ENCODE peak calls at places on chromosomes 2 and 18, in four cellular contexts. N is adrenal gland, K is uterus, X is Peyer's patch. M is an unnamed sample.
A peak's percentile ranks its signal among the peaks of the same experiment; 100 is the strongest.

GRCh38 chr18:13235981-13236380 is 17.4 kb downstream of the LDLRAD4 start:
- DNase-seq in N (no peak), X (no peak), K (peak; percentile 65), M (peak; percentile 91)

GRCh38 chr2:132415256-132416079 is 1.1 kb upstream of the GPR39 start:
- DNase-seq in N (no peak), K (peak; percentile 24), X (no peak), M (no peak)

GRCh38 chr2:151189125-151189524 is 72.5 kb downstream of the RBM43 start:
- DNase-seq in N (no peak), X (no peak), K (no peak), M (no peak)

GRCh38 chr2:83565231-83566025 is 893.7 kb downstream of the SUCLG1 start:
- DNase-seq in K (no peak), X (no peak), N (no peak), M (no peak)

GRCh38 chr2:129936334-129936934 is 43.0 kb upstream of the RAB6C start:
- DNase-seq in N (no peak), X (no peak), K (peak; percentile 24), M (no peak)

GRCh38 chr18:5543854-5544389 is at the start of gene EPB41L3:
- DNase-seq in X (no peak), N (peak; percentile 76), K (peak; percentile 38), M (peak; percentile 84)

GRCh38 chr2:59589881-59590280 is 963.6 kb downstream of the BCL11A start:
- DNase-seq in X (no peak), K (peak; percentile 18), N (no peak), M (no peak)

GRCh38 chr2:44778671-44779476 is 162.6 kb upstream of the SIX3 start:
- DNase-seq in X (peak; percentile 72), N (no peak), K (no peak), M (no peak)

GRCh38 chr2:109144271-109144670 is 15.3 kb downstream of the SH3RF3 start:
- DNase-seq in N (no peak), X (no peak), K (no peak), M (no peak)

GRCh38 chr2:172227719-172228118 is 125.0 kb upstream of the DLX2 start:
- DNase-seq in K (no peak), N (no peak), X (no peak), M (no peak)

GRCh38 chr2:151928380-151928779 is 100.2 kb upstream of the ARL5A start:
- DNase-seq in X (no peak), N (no peak), K (no peak), M (no peak)

GRCh38 chr2:56703001-56703400 is 519.2 kb downstream of the CCDC85A start:
- DNase-seq in X (no peak), K (no peak), N (no peak), M (no peak)

GRCh38 chr2:55518846-55519167 is 711 bp upstream of the CFAP36 start:
- DNase-seq in K (no peak), X (peak; percentile 24), N (no peak), M (no peak)

GRCh38 chr2:61993422-61994024 is 88.0 kb downstream of the COMMD1 start:
- DNase-seq in K (peak; percentile 26), X (no peak), N (peak; percentile 39), M (no peak)

GRCh38 chr2:46504685-46505559 is 25.6 kb downstream of the TMEM247 start:
- DNase-seq in X (no peak), K (no peak), N (peak; percentile 45), M (no peak)

GRCh38 chr2:109348645-109349554 is 219.9 kb downstream of the SH3RF3 start:
- DNase-seq in N (no peak), K (no peak), X (peak; percentile 45), M (no peak)

GRCh38 chr18:8167673-8168072 is 441.6 kb upstream of the RAB12 start:
- DNase-seq in X (no peak), N (no peak), K (no peak), M (no peak)

GRCh38 chr2:20381457-20381856 is 30.8 kb upstream of the PUM2 start:
- DNase-seq in X (no peak), N (peak; percentile 46), K (no peak), M (peak; percentile 74)

GRCh38 chr2:70942396-70942795 is 6.7 kb downstream of the ATP6V1B1 start:
- DNase-seq in N (no peak), K (no peak), X (no peak), M (peak; percentile 44)

GRCh38 chr18:63320690-63321265 is 1.2 kb upstream of the BCL2 start:
- DNase-seq in K (peak; percentile 64), N (no peak), X (peak; percentile 72), M (peak; percentile 81)

GRCh38 chr2:238267884-238268680 is 20.3 kb downstream of the PER2 start:
- DNase-seq in X (no peak), N (no peak), K (no peak), M (peak; percentile 55)

GRCh38 chr2:120109186-120110061 is 96.5 kb downstream of the EPB41L5 start:
- DNase-seq in X (no peak), N (no peak), K (no peak), M (no peak)
- TF ChIP-seq CTCF in X (peak; percentile 44), N (peak; percentile 49), K (no peak), M (no peak)

GRCh38 chr2:158990397-158991209 is 22.2 kb downstream of the TANC1 start:
- DNase-seq in X (no peak), K (no peak), N (no peak), M (no peak)
- H3K4me1 ChIP-seq in X (no peaks in the 10 kb centered on the region), K (peaks cover 5% of the 10 kb centered on the region), N (no peaks in the 10 kb centered on the region), M (no peaks in the 10 kb centered on the region)

GRCh38 chr2:75142081-75142480 is 57.2 kb downstream of the TACR1 start:
- DNase-seq in N (no peak), K (no peak), X (no peak), M (peak; percentile 65)

GRCh38 chr2:75138528-75138927 is 60.8 kb downstream of the TACR1 start:
- DNase-seq in K (no peak), N (no peak), X (no peak), M (no peak)

GRCh38 chr2:75139171-75139570 is 60.1 kb downstream of the TACR1 start:
- DNase-seq in N (no peak), X (no peak), K (no peak), M (no peak)

GRCh38 chr2:75136001-75136400 is 63.3 kb downstream of the TACR1 start:
- DNase-seq in X (no peak), N (peak; percentile 26), K (peak; percentile 21), M (no peak)

DNA sequence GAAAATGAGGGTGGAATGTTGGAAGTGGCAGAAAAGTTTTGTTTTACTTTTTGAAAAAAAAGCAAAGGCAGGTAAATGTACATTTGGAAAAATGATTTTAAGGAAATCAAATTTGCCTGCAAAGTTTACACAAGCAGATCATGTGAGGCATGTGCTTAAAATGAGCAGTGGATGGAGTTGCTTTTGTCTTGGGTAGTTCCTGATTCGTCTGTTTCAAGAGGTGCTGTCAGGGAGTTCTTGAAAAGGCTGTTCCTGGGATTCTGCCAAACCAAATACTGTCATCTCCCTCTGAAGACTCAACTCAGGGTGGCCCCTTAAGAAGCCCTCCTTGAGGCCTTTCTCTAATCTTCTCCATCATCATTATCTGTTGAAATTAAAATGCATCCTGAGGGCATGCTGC is 59.0 kb downstream of the TACR1 start:
- DNase-seq in K (no peak), N (no peak), X (no peak), M (no peak)
- TF ChIP-seq POLR2A in K (no peak), N (no peak), X (no peak), M (no peak)

GRCh38 chr2:114550895-114551793 is 108.7 kb downstream of the DPP10 start:
- DNase-seq in X (no peak), N (peak; percentile 61), K (peak; percentile 18), M (no peak)
- TF ChIP-seq CTCF in X (peak; percentile 91), N (peak; percentile 78), K (peak; percentile 37), M (no peak)

GRCh38 chr2:37645363-37645762 is 26.1 kb downstream of the CDC42EP3 start:
- DNase-seq in K (no peak), N (no peak), X (no peak), M (no peak)
- H3K4me1 ChIP-seq in K (no peaks in the 10 kb centered on the region), N (peaks cover 2% of the 10 kb centered on the region), X (peaks cover 5% of the 10 kb centered on the region), M (no peaks in the 10 kb centered on the region)

DNA sequence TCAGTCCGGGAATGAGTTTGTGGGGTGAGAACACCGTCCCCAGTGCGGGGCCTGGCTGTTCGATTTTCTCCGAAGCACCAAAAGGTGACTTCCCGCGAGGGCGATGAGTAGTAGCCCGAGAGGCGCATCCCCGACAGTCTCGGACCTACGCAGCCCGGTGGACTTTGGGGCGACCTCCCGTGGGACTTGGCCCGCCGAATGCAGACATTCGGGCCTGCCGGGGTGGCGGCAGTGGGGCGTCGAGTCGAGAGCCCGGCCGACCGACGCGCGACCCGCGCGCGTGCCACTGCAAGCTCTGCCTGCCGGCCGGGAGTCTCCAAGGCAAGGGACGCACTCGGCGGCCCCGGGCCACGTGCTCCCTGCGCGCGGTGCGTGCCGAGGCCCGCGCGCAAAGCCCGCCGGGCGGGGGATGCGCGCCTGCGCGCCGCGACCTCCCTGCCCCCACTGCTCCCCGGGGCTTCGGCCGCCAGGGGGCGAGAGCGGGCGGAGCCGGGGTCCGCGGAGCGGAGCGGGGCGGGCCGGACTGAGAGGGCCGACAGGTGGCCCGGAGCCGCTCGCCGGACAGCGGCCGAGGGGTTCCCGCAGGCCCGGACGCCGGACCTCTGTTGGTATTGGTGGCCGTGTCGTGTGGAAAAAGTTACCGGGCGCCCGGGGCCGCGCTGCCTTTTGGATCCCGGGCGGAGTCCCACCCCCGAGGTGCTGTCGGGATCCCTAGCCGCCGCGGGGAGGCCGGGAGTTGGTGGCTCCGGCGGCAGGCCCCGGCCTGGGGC is 1.8 kb downstream of the PTMA start:
- DNase-seq in N (peak; percentile 85), K (peak; percentile 68), X (peak; percentile 80), M (peak; percentile 92)
- TF ChIP-seq POLR2A in N (peak; percentile 92), K (peak; percentile 71), X (peak; percentile 65), M (peak; percentile 66)

DNA sequence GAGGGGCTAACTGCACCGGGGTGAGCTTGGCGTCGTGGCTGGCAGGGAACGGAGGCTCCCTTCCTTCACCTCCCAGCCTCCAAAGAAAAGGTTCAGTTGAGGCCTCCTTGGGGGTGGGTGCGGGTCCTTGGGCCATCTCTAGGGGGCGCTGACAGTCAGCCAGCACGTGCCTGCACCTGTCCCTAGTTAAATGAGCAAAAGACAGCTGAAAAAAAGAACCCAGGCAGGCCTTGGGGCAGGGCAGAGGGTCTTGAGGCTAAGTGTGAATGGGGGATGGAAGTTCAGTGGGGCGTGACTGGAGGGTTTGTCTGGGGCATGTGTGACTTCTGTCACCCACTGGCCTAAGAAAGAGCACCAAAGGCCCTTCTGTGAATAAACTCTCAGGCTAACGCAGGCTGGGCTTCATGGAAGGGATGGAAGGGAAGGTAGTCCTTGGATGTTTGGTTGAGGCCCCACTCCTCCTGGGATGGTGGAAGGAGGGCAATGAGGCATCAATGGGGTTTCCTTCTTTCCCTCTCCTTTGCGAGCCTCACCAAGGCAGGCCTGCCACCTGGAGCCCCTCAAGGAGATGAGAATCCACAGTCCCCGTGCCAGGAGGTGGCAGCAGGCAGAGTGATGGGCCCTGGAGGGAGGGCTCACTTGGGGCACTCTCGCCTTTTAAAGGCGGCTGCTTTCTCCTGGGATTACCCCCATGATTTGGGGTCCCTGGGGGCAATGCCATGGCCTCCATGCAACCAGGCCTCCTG is 56.2 kb downstream of the ZFP36L2 start:
- DNase-seq in N (no peak), X (peak; percentile 59), K (no peak), M (no peak)
- TF ChIP-seq CTCF in N (peak; percentile 17), X (peak; percentile 85), K (peak; percentile 29), M (no peak)

DNA sequence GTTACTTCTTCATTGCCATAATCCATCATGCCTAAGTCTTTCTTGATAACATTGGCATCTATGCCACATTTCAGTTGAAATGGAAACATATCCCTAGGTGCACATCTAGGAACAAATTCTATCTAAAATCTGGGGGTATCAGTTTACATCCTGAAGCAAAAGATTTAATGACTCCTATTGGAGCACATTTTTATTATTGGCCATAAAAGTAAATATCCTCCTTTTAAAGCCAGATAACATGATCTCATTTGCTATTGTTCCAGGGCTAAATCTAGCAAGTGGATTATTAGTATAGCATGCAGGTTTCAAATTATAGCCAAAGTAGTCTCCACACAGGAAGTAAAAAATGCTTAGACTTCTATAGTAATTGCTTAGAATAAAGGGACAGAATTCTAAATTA is 193.2 kb downstream of the CDH2 start:
- DNase-seq in X (no peak), K (no peak), N (no peak), M (no peak)
- H3K4me1 ChIP-seq in X (no peaks in the 10 kb centered on the region), K (no peaks in the 10 kb centered on the region), N (no peaks in the 10 kb centered on the region), M (no peaks in the 10 kb centered on the region)